ENCODE peak calls at places on chromosomes 6 and 20, in eight cellular contexts. E is heart left ventricle, O is body of pancreas, X is HCT116, W is sigmoid colon, I is adrenal gland, C is IMR-90, D is K562. P is an unnamed sample.

GRCh38 chr6:158002951-158003853 is 21.5 kb downstream of the SYNJ2 start:
- DNase-seq in X (no peak), D (no peak), O (peak), E (peak), I (no peak), W (peak), C (peak), P (no peak)

GRCh38 chr20:2005359-2005758 is 11.5 kb upstream of the PDYN start:
- DNase-seq in W (no peak), X (no peak), O (no peak), D (no peak), I (no peak), E (no peak), C (peak), P (no peak)

GRCh38 chr6:159875194-159875593 is 15.6 kb upstream of the MAS1 start:
- DNase-seq in O (no peak), D (no peak), I (no peak), X (no peak), E (no peak), W (no peak), C (no peak), P (no peak)

GRCh38 chr20:41476013-41476441 is 109.4 kb upstream of the EMILIN3 start:
- DNase-seq in D (no peak), O (peak), W (no peak), X (no peak), C (peak), E (peak), I (peak), P (no peak)

GRCh38 chr6:6674872-6675271 is 86.4 kb downstream of the LY86 start:
- DNase-seq in D (peak), W (no peak), O (no peak), I (no peak), X (no peak), C (no peak), E (no peak), P (no peak)

GRCh38 chr20:14634666-14635065 is 297.3 kb upstream of the FLRT3 start:
- DNase-seq in W (no peak), C (no peak), E (no peak), D (no peak), I (no peak), O (no peak), X (no peak), P (no peak)

GRCh38 chr6:24761193-24761835 is 13.4 kb upstream of the GMNN start:
- DNase-seq in X (no peak), C (no peak), I (no peak), D (peak), E (no peak), O (no peak), W (no peak), P (peak)

GRCh38 chr20:21712443-21713059 is 7.1 kb downstream of the PAX1 start:
- DNase-seq in X (no peak), E (no peak), I (no peak), O (no peak), W (no peak), C (no peak), D (no peak), P (no peak)

GRCh38 chr20:8790442-8791074 is 278.3 kb upstream of the PLCB4 start:
- DNase-seq in I (peak), X (peak), W (no peak), O (peak), D (peak), E (peak), C (peak), P (no peak)

GRCh38 chr6:153301602-153302001 is 170.5 kb upstream of the RGS17 start:
- DNase-seq in I (no peak), W (no peak), E (no peak), X (no peak), C (no peak), D (no peak), O (no peak), P (peak)

GRCh38 chr6:24240380-24240779 is 114.4 kb downstream of the NRSN1 start:
- DNase-seq in O (no peak), I (no peak), D (no peak), C (no peak), W (no peak), E (no peak), X (no peak), P (no peak)

GRCh38 chr20:992801-993535 is 9.1 kb downstream of the RSPO4 start:
- DNase-seq in D (no peak), W (no peak), E (no peak), O (no peak), I (no peak), X (no peak), C (no peak), P (no peak)

GRCh38 chr6:130473886-130474285 is 108.1 kb downstream of the TMEM200A start:
- DNase-seq in D (no peak), W (no peak), I (no peak), C (peak), E (no peak), X (no peak), O (no peak), P (peak)

GRCh38 chr20:38125157-38126056 is 39.7 kb downstream of the TGM2 start:
- DNase-seq in D (no peak), O (peak), X (no peak), W (peak), I (peak), C (peak), E (peak), P (no peak)

GRCh38 chr20:51772236-51772635 is 4.0 kb upstream of the ATP9A start:
- DNase-seq in X (no peak), I (no peak), E (no peak), O (no peak), C (no peak), W (no peak), D (no peak), P (no peak)
- TF ChIP-seq POLR2A in X (no peak), I (no peak), E (no peak), O (no peak), C (no peak), W (no peak), D (no peak), P (no peak)

DNA sequence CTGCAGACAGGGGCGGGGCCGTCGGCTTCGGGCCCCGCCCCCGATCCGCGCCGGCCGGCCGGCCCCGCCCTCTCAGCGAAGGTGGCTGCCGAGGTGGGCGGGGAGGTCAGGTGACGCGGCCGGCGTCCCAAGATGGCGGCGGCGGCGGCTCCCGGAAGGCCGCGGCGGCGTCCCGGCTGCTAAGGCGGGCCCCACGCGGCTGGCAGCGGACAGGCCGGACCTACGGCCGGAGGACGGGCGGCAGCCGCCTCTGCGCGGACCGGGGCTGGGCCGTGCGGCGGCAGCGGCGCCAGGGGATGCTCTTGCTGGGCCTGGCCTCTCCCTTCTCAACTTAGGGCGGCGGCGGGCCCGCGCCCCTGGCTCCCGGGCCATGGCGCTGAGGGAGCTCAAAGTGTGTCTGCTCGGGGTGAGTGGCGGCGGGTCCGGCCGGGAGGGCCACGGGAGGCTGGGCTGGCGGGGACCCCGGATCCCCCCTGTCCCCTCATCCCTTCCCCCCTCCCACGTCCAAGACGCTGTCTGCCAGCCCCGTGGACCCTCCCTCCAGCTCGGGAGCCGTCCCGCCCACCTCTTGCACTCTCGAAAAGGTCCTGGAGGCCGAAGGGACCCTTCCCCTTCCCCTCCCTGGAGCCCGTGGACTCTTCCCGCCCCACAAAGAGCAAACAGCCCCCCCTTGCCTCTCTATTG is at the start of gene RAB22A:
- DNase-seq in X (peak), C (peak), D (peak), W (peak), O (peak), E (peak), I (peak), P (peak)
- TF ChIP-seq POLR2A in X (peak), C (peak), D (peak), W (no peak), O (no peak), E (no peak), I (peak), P (peak)

GRCh38 chr20:63680857-63681608 is 15.4 kb upstream of the TNFRSF6B start:
- DNase-seq in C (no peak), X (no peak), W (no peak), D (no peak), O (no peak), E (no peak), I (no peak), P (no peak)
- TF ChIP-seq POLR2A in C (no peak), X (no peak), W (no peak), D (no peak), O (no peak), E (no peak), I (no peak), P (no peak)

GRCh38 chr6:4295058-4295788 is 159.8 kb upstream of the ECI2 start:
- DNase-seq in W (no peak), C (no peak), D (no peak), E (no peak), X (no peak), O (no peak), I (no peak), P (no peak)
- TF ChIP-seq POLR2A in W (no peak), C (no peak), D (no peak), E (no peak), X (no peak), O (no peak), I (no peak), P (no peak)

GRCh38 chr20:45440424-45440823 is 24.5 kb downstream of the PIGT start:
- DNase-seq in E (no peak), O (no peak), I (no peak), D (no peak), C (no peak), W (no peak), X (no peak), P (no peak)

GRCh38 chr20:45440891-45441685 is 25.1 kb downstream of the PIGT start:
- DNase-seq in D (no peak), C (no peak), W (no peak), X (no peak), I (no peak), E (no peak), O (no peak), P (no peak)

GRCh38 chr20:45433316-45433715 is 17.4 kb downstream of the PIGT start:
- DNase-seq in D (no peak), C (peak), E (peak), X (no peak), I (no peak), W (peak), O (no peak), P (peak)

GRCh38 chr20:45432294-45432693 is 16.4 kb downstream of the PIGT start:
- DNase-seq in W (no peak), O (no peak), X (no peak), D (no peak), E (no peak), C (no peak), I (no peak), P (no peak)

DNA sequence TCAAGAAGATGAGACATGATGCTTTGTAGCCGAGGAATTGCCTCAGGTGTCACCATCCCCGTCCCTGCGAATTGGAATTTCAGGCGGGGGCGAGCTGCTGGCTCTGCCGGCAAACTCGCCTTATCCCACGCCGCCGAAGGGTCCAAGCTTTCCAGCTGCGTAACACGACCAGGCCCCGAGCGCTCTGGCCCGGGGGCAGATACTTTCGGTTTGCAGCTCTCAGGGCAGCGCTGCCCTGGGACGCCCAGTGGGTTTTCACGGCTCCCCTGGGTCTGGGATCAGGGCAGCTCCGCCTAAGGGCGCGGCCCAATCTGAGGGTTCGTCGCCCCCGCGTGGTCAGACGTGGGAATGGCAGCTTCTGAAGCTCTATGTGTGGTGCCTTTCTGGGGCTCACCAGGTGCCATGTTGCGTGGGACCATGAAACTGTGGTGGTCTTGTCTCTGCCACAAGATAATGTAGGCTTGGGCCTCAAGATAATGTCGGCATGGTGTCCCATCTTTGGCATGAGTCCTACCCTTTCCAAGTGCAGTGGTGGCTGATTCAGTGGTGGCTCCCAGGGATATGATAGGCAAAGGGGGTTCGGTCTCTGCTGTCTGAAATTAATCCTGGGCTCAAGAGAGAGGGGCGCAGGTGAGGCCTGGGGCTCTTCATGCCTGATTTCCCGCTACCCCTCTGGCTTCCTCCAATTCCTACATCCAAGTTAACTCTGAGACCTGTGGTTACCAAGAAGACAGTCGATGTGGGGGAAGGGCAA is 21.0 kb downstream of the PIGT start:
- DNase-seq in W (peak), E (peak), O (peak), I (peak), X (peak), C (peak), D (peak), P (peak)
- TF ChIP-seq POLR2A in W (peak), E (no peak), O (peak), I (peak), X (no peak), C (peak), D (no peak), P (no peak)